ENCODE peak calls at places on chromosome 21, in seven cellular contexts. I is SK-N-SH, T is K562, K is HCT116, O is H1, G is HepG2, M is GM12878. Q is an unnamed sample.

GRCh38 chr21:31873275-31873695 is 465 bp downstream of the HUNK start:
- DNase-seq in G (no peak), I (peak; percentile 88), T (no peak), O (peak; percentile 79), K (no peak), M (no peak), Q (no peak)

GRCh38 chr21:34885125-34885524 is 164.0 kb downstream of the RUNX1 start:
- DNase-seq in M (no peak), G (no peak), K (no peak), I (no peak), O (no peak), T (peak; percentile 47), Q (no peak)

GRCh38 chr21:26131554-26131953 is 39.0 kb downstream of the APP start:
- DNase-seq in T (no peak), K (no peak), I (no peak), G (no peak), O (no peak), M (no peak), Q (no peak)

GRCh38 chr21:46301759-46302158 is 15.6 kb downstream of the YBEY start:
- DNase-seq in K (no peak), O (no peak), T (no peak), I (no peak), G (no peak), M (no peak), Q (no peak)

GRCh38 chr21:31151682-31152081 is 113.4 kb upstream of the KRTAP19-8 start:
- DNase-seq in I (peak; percentile 67), M (no peak), T (no peak), K (no peak), G (no peak), O (no peak), Q (no peak)

GRCh38 chr21:29938968-29939858 is 583 bp downstream of the GRIK1 start:
- DNase-seq in I (peak; percentile 11), O (peak; percentile 73), M (no peak), K (no peak), T (no peak), G (no peak), Q (no peak)

GRCh38 chr21:29148535-29148934 is 18.1 kb downstream of the MAP3K7CL start:
- DNase-seq in K (no peak), M (no peak), I (no peak), T (no peak), O (no peak), G (no peak), Q (no peak)

GRCh38 chr21:14677639-14678179 is 131.6 kb upstream of the SAMSN1 start:
- DNase-seq in I (no peak), T (peak; percentile 83), M (no peak), G (no peak), O (no peak), K (no peak), Q (no peak)

GRCh38 chr21:26546698-26547097 is 26.4 kb downstream of the CYYR1 start:
- DNase-seq in M (no peak), T (no peak), K (no peak), I (no peak), O (no peak), G (no peak), Q (no peak)

GRCh38 chr21:35637431-35637830 is 422.9 kb downstream of the SETD4 start:
- DNase-seq in K (no peak), I (no peak), M (no peak), G (no peak), T (no peak), O (no peak), Q (no peak)

GRCh38 chr21:26593800-26594199 is 20.7 kb upstream of the CYYR1 start:
- DNase-seq in M (no peak), I (peak; percentile 19), O (no peak), G (no peak), T (no peak), K (no peak), Q (no peak)

GRCh38 chr21:15199414-15199813 is 134.6 kb upstream of the NRIP1 start:
- DNase-seq in T (peak; percentile 25), I (no peak), G (no peak), O (no peak), K (no peak), M (no peak), Q (no peak)

GRCh38 chr21:15250384-15250783 is 185.6 kb upstream of the NRIP1 start:
- DNase-seq in M (no peak), O (no peak), G (no peak), T (no peak), K (no peak), I (no peak), Q (no peak)

GRCh38 chr21:25898671-25899070 is 163.9 kb downstream of the GABPA start:
- DNase-seq in I (no peak), K (no peak), M (no peak), G (no peak), T (no peak), O (no peak), Q (no peak)

GRCh38 chr21:22871692-22872091 is 1873.5 kb downstream of the NCAM2 start:
- DNase-seq in I (no peak), M (no peak), O (no peak), G (no peak), T (no peak), K (no peak), Q (no peak)

GRCh38 chr21:46191257-46191685 is 7.0 kb upstream of the SPATC1L start:
- DNase-seq in K (no peak), O (no peak), M (no peak), G (no peak), I (peak; percentile 28), T (peak; percentile 48), Q (no peak)

GRCh38 chr21:35658242-35658641 is 402.1 kb downstream of the SETD4 start:
- DNase-seq in G (no peak), T (no peak), I (no peak), K (no peak), M (no peak), O (no peak), Q (no peak)

GRCh38 chr21:35562876-35563275 is 497.4 kb downstream of the SETD4 start:
- DNase-seq in G (no peak), K (no peak), T (no peak), M (no peak), I (no peak), O (no peak), Q (no peak)

GRCh38 chr21:35963920-35964451 is 96.3 kb downstream of the SETD4 start:
- DNase-seq in I (no peak), M (no peak), K (no peak), T (peak; percentile 60), G (no peak), O (no peak), Q (no peak)

DNA sequence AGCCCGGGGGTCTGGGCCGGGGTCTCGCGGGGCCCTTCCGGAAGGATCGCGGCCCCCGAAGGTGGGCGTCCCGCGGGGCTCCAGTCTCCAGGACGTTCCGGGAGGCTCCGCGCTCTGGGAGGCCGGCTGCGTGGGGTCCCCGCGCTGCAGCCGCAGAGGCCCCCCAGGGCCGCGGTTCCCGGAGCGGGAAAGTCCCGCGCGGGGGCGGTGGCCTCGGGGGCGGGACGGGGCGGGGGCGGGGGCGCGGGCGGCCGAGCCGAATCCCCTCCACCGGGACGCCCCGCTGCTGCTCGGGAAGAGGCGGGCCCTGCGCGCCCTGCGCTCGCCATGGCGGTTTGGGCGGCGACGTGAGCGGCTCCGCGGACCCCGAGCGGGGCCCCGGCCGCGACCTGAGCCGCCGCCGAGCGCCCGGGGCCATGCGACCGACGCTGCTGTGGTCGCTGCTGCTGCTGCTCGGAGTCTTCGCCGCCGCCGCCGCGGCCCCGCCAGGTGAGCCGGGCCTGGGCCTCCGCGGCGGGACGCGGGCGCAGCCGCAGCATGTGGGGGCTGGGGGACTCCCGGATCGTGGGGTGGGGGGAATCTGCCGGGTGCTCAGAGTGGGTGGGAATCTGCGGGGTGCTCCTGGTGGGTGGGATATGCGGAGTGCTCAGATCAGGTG is at the start of gene IFNGR2:
- DNase-seq in K (no peak), G (no peak), T (peak; percentile 59), M (no peak), I (peak; percentile 88), O (peak; percentile 54), Q (no peak)
- TF ChIP-seq YY1 in K (peak; percentile 66), G (peak; percentile 87), T (peak; percentile 84), M (peak; percentile 89), I (no peak), O (no peak), Q (no peak)

GRCh38 chr21:45169001-45169400 is 94.6 kb downstream of the ADARB1 start:
- DNase-seq in G (no peak), I (no peak), T (no peak), M (no peak), K (no peak), O (no peak), Q (no peak)
- TF ChIP-seq YY1 in G (no peak), I (no peak), T (no peak), M (no peak), K (no peak), O (no peak), Q (no peak)

DNA sequence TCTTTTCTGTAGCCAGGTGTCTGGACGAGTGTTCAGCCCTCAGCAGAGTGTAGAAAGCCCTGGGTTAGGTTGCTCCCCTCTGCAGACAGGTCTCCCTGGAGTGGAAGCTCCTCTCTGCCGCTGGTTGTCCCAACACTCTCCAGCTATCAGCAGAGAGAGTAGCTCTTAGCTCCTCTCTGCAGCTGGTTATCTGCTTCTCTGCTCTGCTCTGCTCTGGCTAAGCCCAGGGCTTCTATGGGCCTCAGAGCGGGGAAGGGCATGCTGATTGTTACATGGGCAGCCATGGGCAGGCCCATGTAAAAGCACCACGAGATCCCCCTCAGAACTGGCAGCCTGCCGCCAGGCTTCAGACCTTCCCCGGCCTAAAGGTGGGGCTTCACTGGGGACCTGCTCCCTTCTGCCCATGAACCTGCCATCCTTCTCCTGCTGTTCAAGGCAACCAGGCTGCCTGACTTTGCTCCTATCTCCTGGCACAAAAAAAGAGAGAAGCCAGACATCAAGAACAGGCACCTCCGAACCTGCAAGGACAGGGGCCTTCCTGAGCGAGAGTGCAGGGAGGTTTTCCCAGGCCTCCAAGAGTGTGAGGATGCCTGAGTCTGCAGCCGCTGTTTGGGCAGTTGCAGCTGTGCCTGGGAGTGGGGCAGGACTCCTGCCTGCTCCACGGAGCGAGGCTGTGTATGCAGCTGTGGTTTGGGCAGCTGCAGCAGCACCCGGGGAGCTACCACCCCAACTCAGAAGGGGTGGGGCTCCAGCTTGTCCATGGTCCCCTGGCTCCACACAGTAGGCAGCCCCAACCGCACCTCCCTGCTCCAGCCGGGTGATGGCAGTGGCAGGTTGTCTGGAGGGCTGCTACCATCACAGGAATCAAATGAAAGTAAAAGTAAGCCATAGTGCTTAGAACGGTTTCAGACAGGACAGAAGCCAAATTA is 973.7 kb downstream of the LTN1 start:
- DNase-seq in O (no peak), K (no peak), T (no peak), M (no peak), G (no peak), I (no peak), Q (no peak)
- TF ChIP-seq YY1 in O (no peak), K (no peak), T (no peak), M (no peak), G (no peak), I (no peak), Q (no peak)

DNA sequence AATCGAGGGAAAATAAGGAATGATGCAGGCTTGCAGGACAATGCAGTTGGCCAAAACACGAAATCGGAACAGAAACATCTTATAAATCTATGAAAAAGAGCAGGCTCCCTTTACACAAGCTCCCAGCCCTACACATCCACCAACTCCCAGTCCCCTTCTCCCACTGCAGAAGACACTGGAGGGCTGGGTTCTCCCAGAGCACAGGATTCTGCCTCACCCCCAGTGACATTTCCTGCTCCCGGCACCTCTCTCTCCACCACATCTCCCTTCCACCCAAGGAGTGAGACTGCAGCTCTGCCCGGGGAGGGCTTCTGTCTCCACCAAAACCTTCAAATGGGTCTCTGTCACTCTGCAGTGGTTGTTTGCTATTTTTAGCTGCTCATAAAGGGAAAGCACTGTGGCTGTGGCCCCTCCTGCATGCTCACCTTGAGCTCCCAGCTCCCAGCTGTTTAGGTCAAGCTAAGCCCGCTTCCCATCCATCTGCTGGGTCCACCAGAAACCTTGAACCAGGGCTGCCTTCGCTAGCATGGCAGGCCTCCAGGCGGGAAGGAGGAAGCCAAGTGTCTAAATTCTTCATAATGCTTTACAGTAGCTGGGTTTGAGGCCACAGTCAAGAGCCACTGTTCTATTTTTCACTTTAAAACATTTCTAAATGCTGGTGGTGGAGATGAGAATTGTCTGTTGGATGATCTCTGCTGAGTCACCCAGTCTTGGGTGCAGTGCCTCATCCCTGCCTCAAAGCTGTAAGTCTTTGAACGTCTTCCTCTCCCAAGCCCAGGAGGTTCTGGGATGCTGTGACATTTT is 3.3 kb upstream of the C2CD2 start:
- DNase-seq in O (no peak), I (no peak), T (peak; percentile 92), K (no peak), G (no peak), M (no peak), Q (no peak)
- TF ChIP-seq YY1 in O (no peak), I (no peak), T (no peak), K (no peak), G (no peak), M (no peak), Q (no peak)

Q was measured in NT2/D1.